ENCODE peak calls at places on chromosomes 5 and 9, in eight cellular contexts. D, C, T, U, Y, Q, M and H are unnamed samples.

GRCh38 chr9:126126012-126126411 is 200.6 kb upstream of the MVB12B start:
- DNase-seq in T (no peak), U (no peak), D (no peak), Q (no peak), Y (no peak), C (no peak), M (no peak), H (peak; percentile 2)

GRCh38 chr5:13566903-13567339 is 377.6 kb downstream of the DNAH5 start:
- DNase-seq in C (no peak), T (peak; percentile 38), M (peak; percentile 64), U (no peak), D (no peak), Y (no peak), Q (no peak), H (no peak)

GRCh38 chr5:15116996-15117395 is 245.4 kb upstream of the ANKH start:
- DNase-seq in T (no peak), Q (no peak), C (no peak), D (no peak), M (no peak), Y (no peak), U (no peak), H (no peak)

GRCh38 chr9:130137870-130138653 is 34.1 kb upstream of the NCS1 start:
- DNase-seq in Q (no peak), M (peak; percentile 66), D (no peak), Y (no peak), T (peak; percentile 90), U (no peak), C (no peak), H (no peak)

GRCh38 chr9:131228096-131228495 is 48.2 kb downstream of the FAM78A start:
- DNase-seq in D (no peak), U (no peak), Y (no peak), C (no peak), Q (no peak), M (no peak), T (no peak), H (no peak)

GRCh38 chr5:177335043-177335700 is 16.3 kb downstream of the LMAN2 start:
- DNase-seq in T (no peak), Q (no peak), Y (no peak), M (no peak), C (no peak), D (no peak), U (no peak), H (no peak)

GRCh38 chr9:115525438-115526058 is 407.6 kb upstream of the TNC start:
- DNase-seq in D (no peak), T (no peak), C (no peak), M (no peak), U (no peak), Y (no peak), Q (no peak), H (no peak)

GRCh38 chr9:33924978-33925797 is 108.2 kb downstream of the UBE2R2 start:
- DNase-seq in T (peak; percentile 74), U (peak; percentile 61), Q (peak; percentile 22), Y (no peak), D (no peak), C (peak; percentile 67), M (peak; percentile 27), H (peak; percentile 48)

GRCh38 chr9:115144706-115145105 is 26.7 kb upstream of the TNC start:
- DNase-seq in U (no peak), Y (no peak), D (no peak), Q (no peak), M (no peak), T (no peak), C (no peak), H (no peak)

GRCh38 chr5:27140831-27141230 is 102.4 kb upstream of the CDH9 start:
- DNase-seq in T (no peak), M (no peak), C (no peak), D (no peak), U (no peak), Q (no peak), Y (no peak), H (no peak)

GRCh38 chr5:146048994-146049703 is 56.2 kb downstream of the PLAC8L1 start:
- DNase-seq in T (peak; percentile 82), C (peak; percentile 62), Q (peak; percentile 55), Y (no peak), M (peak; percentile 82), U (peak; percentile 32), D (no peak), H (peak; percentile 48)

GRCh38 chr5:42494414-42494813 is 71.2 kb downstream of the GHR start:
- DNase-seq in U (no peak), Q (no peak), T (no peak), Y (no peak), M (no peak), C (no peak), D (no peak), H (no peak)

GRCh38 chr5:78779771-78780616 is 131.4 kb upstream of the LHFPL2 start:
- DNase-seq in C (no peak), Y (no peak), T (peak; percentile 52), D (no peak), U (no peak), M (no peak), Q (no peak), H (no peak)

GRCh38 chr5:74360535-74361210 is 279.9 kb downstream of the ENC1 start:
- DNase-seq in U (no peak), M (no peak), Y (no peak), C (no peak), D (no peak), Q (no peak), T (no peak), H (no peak)

GRCh38 chr9:124975131-124975530 is 34.2 kb upstream of the GOLGA1 start:
- DNase-seq in U (no peak), C (no peak), Q (no peak), Y (no peak), D (no peak), M (no peak), T (no peak), H (no peak)

GRCh38 chr5:68395302-68395701 is 179.7 kb downstream of the PIK3R1 start:
- DNase-seq in C (no peak), D (no peak), Q (no peak), T (no peak), M (no peak), Y (no peak), U (no peak), H (no peak)